ENCODE peak calls at places on chromosomes 7 and 10, in four cellular contexts. W is Daoy, D is NCI-H2081, C is HL-60. E is an unnamed sample.

GRCh38 chr7:17963281-17963680 is 23.0 kb upstream of the SNX13 start:
- DNase-seq in C (no peak), W (no peak), D (no peak), E (no peak)

GRCh38 chr10:32957341-32958084 is 517 bp downstream of the ITGB1 start:
- DNase-seq in C (no peak), W (peak), D (peak), E (no peak)

GRCh38 chr10:26697163-26697921 is at the start of gene PDSS1:
- DNase-seq in D (peak), C (no peak), W (peak), E (peak)

GRCh38 chr10:111612273-111612672 is 535.4 kb downstream of the ADRA2A start:
- DNase-seq in W (no peak), D (no peak), C (no peak), E (no peak)

GRCh38 chr10:44745920-44746319 is 165.2 kb upstream of the TMEM72 start:
- DNase-seq in D (no peak), C (no peak), W (peak), E (no peak)

GRCh38 chr10:131943021-131943814 is 38.5 kb downstream of the BNIP3 start:
- DNase-seq in D (no peak), W (peak), C (no peak), E (no peak)

GRCh38 chr7:30266686-30267085 is 17.7 kb upstream of the ZNRF2 start:
- DNase-seq in D (no peak), W (no peak), C (no peak), E (peak)

GRCh38 chr10:74249865-74250264 is 98.8 kb downstream of the ADK start:
- DNase-seq in D (no peak), W (no peak), C (no peak), E (no peak)

GRCh38 chr7:42059275-42059674 is 177.7 kb downstream of the GLI3 start:
- DNase-seq in W (no peak), C (no peak), D (no peak), E (no peak)

GRCh38 chr10:101065479-101066145 is 3.8 kb downstream of the KAZALD1 start:
- DNase-seq in D (no peak), W (no peak), C (no peak), E (no peak)

GRCh38 chr10:44968101-44968886 is 8.7 kb downstream of the RASSF4 start:
- DNase-seq in D (no peak), W (no peak), C (peak), E (no peak)

E was measured in NCI-H2107.